ENCODE peak calls at places on chromosome 19, in nine cellular contexts. W, U, B, D, E, O, Y, M and R are unnamed samples.

GRCh38 chr19:37867831-37868230 is 38.6 kb downstream of the WDR87 start:
- DNase-seq in Y (no peak), E (no peak), U (no peak), W (peak; percentile 34), O (no peak), B (no peak), D (peak; percentile 85), M (no peak), R (no peak)

GRCh38 chr19:58243351-58243750 is 14.6 kb downstream of the ZNF544 start:
- DNase-seq in Y (no peak), M (no peak), B (no peak), W (no peak), E (no peak), O (no peak), D (no peak), U (no peak), R (no peak)

GRCh38 chr19:38070573-38070972 is 153.4 kb downstream of the DPF1 start:
- DNase-seq in B (no peak), U (no peak), W (peak; percentile 9), D (peak; percentile 87), Y (no peak), M (no peak), O (no peak), E (no peak), R (no peak)

GRCh38 chr19:18972301-18972831 is 31.3 kb upstream of the HOMER3 start:
- DNase-seq in E (no peak), M (no peak), W (no peak), O (no peak), B (no peak), U (no peak), Y (no peak), D (no peak), R (no peak)

GRCh38 chr19:9075064-9075964 is 11.5 kb upstream of the OR1M1 start:
- DNase-seq in W (peak; percentile 34), E (peak; percentile 41), O (peak; percentile 80), M (peak; percentile 20), U (no peak), D (peak; percentile 98), B (peak; percentile 71), Y (peak; percentile 59), R (peak; percentile 27)

GRCh38 chr19:1177322-1178114 is 3.5 kb upstream of the SBNO2 start:
- DNase-seq in Y (no peak), M (no peak), U (no peak), O (peak; percentile 85), W (peak; percentile 94), E (no peak), B (peak; percentile 73), D (peak; percentile 97), R (peak; percentile 68)

GRCh38 chr19:46416077-46416709 is 2.8 kb upstream of the CCDC8 start:
- DNase-seq in Y (peak; percentile 35), O (peak; percentile 95), W (no peak), U (no peak), D (peak; percentile 60), B (peak; percentile 92), E (peak; percentile 73), M (peak; percentile 99), R (peak; percentile 80)

GRCh38 chr19:47247308-47247990 is 8.9 kb upstream of the CCDC9 start:
- DNase-seq in U (peak; percentile 75), M (peak; percentile 81), Y (peak; percentile 79), O (peak; percentile 86), B (peak; percentile 93), W (no peak), E (peak; percentile 86), D (peak; percentile 80), R (peak; percentile 68)

GRCh38 chr19:41376241-41376997 is at the start of gene TMEM91:
- DNase-seq in U (no peak), B (peak; percentile 75), O (peak; percentile 64), M (peak; percentile 81), E (peak; percentile 45), D (peak; percentile 53), Y (peak; percentile 68), W (no peak), R (peak; percentile 72)

GRCh38 chr19:10499550-10500246 is 3.5 kb downstream of the KEAP1 start:
- DNase-seq in D (no peak), Y (no peak), B (no peak), W (no peak), E (no peak), U (no peak), O (no peak), M (no peak), R (no peak)

GRCh38 chr19:56806639-56807038 is 33.9 kb downstream of the PEG3 start:
- DNase-seq in O (no peak), E (no peak), M (no peak), U (no peak), Y (no peak), W (no peak), B (no peak), D (no peak), R (no peak)

GRCh38 chr19:2171349-2172145 is 7.8 kb downstream of the DOT1L start:
- DNase-seq in Y (no peak), O (no peak), U (peak; percentile 81), E (no peak), B (peak; percentile 72), M (no peak), W (no peak), D (no peak), R (no peak)

GRCh38 chr19:30056580-30056979 is 114.5 kb downstream of the URI1 start:
- DNase-seq in O (no peak), E (no peak), W (no peak), U (no peak), B (no peak), Y (no peak), D (no peak), M (no peak), R (no peak)

GRCh38 chr19:47512948-47513319 is 1.9 kb downstream of the NAPA start:
- DNase-seq in U (no peak), W (no peak), Y (no peak), E (no peak), O (no peak), B (no peak), D (no peak), M (no peak), R (no peak)

GRCh38 chr19:1549332-1549945 is 18.7 kb downstream of the MEX3D start:
- DNase-seq in D (no peak), M (no peak), E (no peak), B (no peak), U (no peak), Y (no peak), W (no peak), O (no peak), R (no peak)

GRCh38 chr19:21850636-21851255 is 14.8 kb upstream of the ZNF43 start:
- DNase-seq in O (no peak), D (no peak), Y (no peak), W (no peak), B (no peak), E (no peak), M (no peak), U (no peak), R (no peak)

GRCh38 chr19:9323557-9323918 is 441 bp upstream of the ZNF559 start:
- DNase-seq in W (peak; percentile 52), Y (peak; percentile 57), U (no peak), M (no peak), E (peak; percentile 72), O (peak; percentile 79), B (peak; percentile 69), D (peak; percentile 71), R (peak; percentile 63)

GRCh38 chr19:13865578-13866462 is 11.1 kb upstream of the NANOS3 start:
- DNase-seq in D (no peak), Y (no peak), U (no peak), M (peak; percentile 59), E (peak; percentile 39), W (no peak), B (no peak), O (no peak), R (no peak)

GRCh38 chr19:38044267-38045111 is 137.5 kb downstream of the SIPA1L3 start:
- DNase-seq in D (peak; percentile 27), U (no peak), O (no peak), W (no peak), B (no peak), M (no peak), Y (no peak), E (no peak), R (no peak)

GRCh38 chr19:19349365-19349764 is 28.7 kb downstream of the MAU2 start:
- DNase-seq in Y (no peak), W (no peak), U (no peak), M (no peak), E (no peak), O (no peak), B (no peak), D (no peak), R (no peak)

GRCh38 chr19:18796239-18796638 is 5.1 kb upstream of the COMP start:
- DNase-seq in Y (no peak), E (no peak), U (no peak), D (no peak), O (no peak), B (no peak), W (no peak), M (no peak), R (no peak)

GRCh38 chr19:29784598-29785223 is 27.1 kb upstream of the CCNE1 start:
- DNase-seq in O (no peak), D (no peak), W (no peak), E (no peak), B (no peak), M (no peak), U (no peak), Y (no peak), R (no peak)

GRCh38 chr19:47414469-47414868 is 4.9 kb downstream of the MEIS3 start:
- DNase-seq in B (no peak), E (no peak), M (peak; percentile 46), O (no peak), W (no peak), D (peak; percentile 21), U (no peak), Y (no peak), R (no peak)

GRCh38 chr19:42352216-42352892 is 26.9 kb downstream of the MEGF8 start:
- DNase-seq in W (no peak), E (no peak), U (no peak), O (no peak), B (peak; percentile 11), D (no peak), Y (no peak), M (no peak), R (no peak)

GRCh38 chr19:33273881-33274662 is 28.3 kb downstream of the CEBPA start:
- DNase-seq in M (peak; percentile 29), B (no peak), Y (peak; percentile 61), U (peak; percentile 39), D (peak; percentile 85), E (peak; percentile 84), O (peak; percentile 67), W (peak; percentile 74), R (peak; percentile 55)

GRCh38 chr19:5392476-5392875 is 51.9 kb upstream of the PTPRS start:
- DNase-seq in Y (no peak), B (no peak), O (no peak), U (no peak), M (no peak), E (no peak), W (no peak), D (no peak), R (no peak)

GRCh38 chr19:44951179-44952159 is 3.7 kb upstream of the CLPTM1 start:
- DNase-seq in W (no peak), O (peak; percentile 66), D (peak; percentile 82), Y (peak; percentile 86), U (peak; percentile 45), B (no peak), M (peak; percentile 69), E (peak; percentile 72), R (peak; percentile 71)

GRCh38 chr19:1116726-1117581 is 13.2 kb downstream of the GPX4 start:
- DNase-seq in B (no peak), E (no peak), O (no peak), M (no peak), D (no peak), W (no peak), Y (no peak), U (no peak), R (no peak)